ENCODE peak calls at places on chromosomes 3 and 15, in seven cellular contexts. X is colonic mucosa; E is GM13976; Q is spleen; G is CD8-positive, alpha-beta T cell; A is Peyer's patch; N is left ventricle myocardium inferior. H is an unnamed sample.
A peak's percentile ranks its signal among the peaks of the same experiment; 100 is the strongest.

GRCh38 chr3:98555025-98555379 is 23.2 kb downstream of the GPR15 start:
- DNase-seq in X (no peak), E (no peak), Q (no peak), G (no peak), A (no peak), N (no peak), H (no peak)

GRCh38 chr15:97998307-97999071 is 38.0 kb downstream of the ARRDC4 start:
- DNase-seq in X (no peak), E (no peak), Q (no peak), G (no peak), A (no peak), N (no peak), H (no peak)

GRCh38 chr3:113533534-113533892 is 1.2 kb downstream of the SIDT1 start:
- DNase-seq in X (no peak), E (peak; percentile 41), Q (no peak), G (peak; percentile 31), A (peak; percentile 67), N (no peak), H (no peak)

GRCh38 chr3:64163019-64163754 is 62.1 kb downstream of the PRICKLE2 start:
- DNase-seq in X (no peak), E (no peak), Q (no peak), G (no peak), A (no peak), N (no peak), H (peak; percentile 39)

GRCh38 chr3:133693821-133694220 is 32.1 kb upstream of the TOPBP1 start:
- DNase-seq in X (no peak), E (no peak), Q (no peak), G (no peak), A (no peak), N (no peak), H (no peak)

GRCh38 chr3:63278171-63278999 is at the start of gene SYNPR:
- DNase-seq in X (no peak), E (no peak), Q (no peak), G (no peak), A (no peak), N (no peak), H (peak; percentile 43)

GRCh38 chr3:38133209-38133556 is 3.7 kb downstream of the ACAA1 start:
- DNase-seq in X (no peak), E (no peak), Q (no peak), G (no peak), A (peak; percentile 44), N (no peak), H (no peak)

GRCh38 chr3:158486200-158486599 is 84.8 kb upstream of the MLF1 start:
- DNase-seq in X (no peak), E (no peak), Q (no peak), G (no peak), A (no peak), N (no peak), H (no peak)

GRCh38 chr3:53130179-53131135 is at the start of gene RFT1:
- DNase-seq in X (peak; percentile 99), E (peak; percentile 94), Q (peak; percentile 99), G (peak; percentile 95), A (peak; percentile 100), N (peak; percentile 99), H (peak; percentile 98)

GRCh38 chr15:55168350-55168974 is 28.3 kb downstream of the RSL24D1 start:
- DNase-seq in X (peak; percentile 42), E (peak; percentile 73), Q (peak; percentile 75), G (peak; percentile 24), A (peak; percentile 73), N (no peak), H (peak; percentile 76)

GRCh38 chr15:91235376-91235775 is 135.3 kb downstream of the SV2B start:
- DNase-seq in X (no peak), E (no peak), Q (no peak), G (no peak), A (no peak), N (no peak), H (no peak)

GRCh38 chr15:51600114-51600513 is 22.5 kb downstream of the DMXL2 start:
- DNase-seq in X (no peak), E (no peak), Q (no peak), G (no peak), A (no peak), N (no peak), H (no peak)

GRCh38 chr3:72657666-72658065 is 190.6 kb downstream of the SHQ1 start:
- DNase-seq in X (peak; percentile 21), E (peak; percentile 43), Q (no peak), G (peak; percentile 37), A (no peak), N (no peak), H (no peak)

GRCh38 chr3:143952569-143953069 is 19.0 kb upstream of the DIPK2A start:
- DNase-seq in X (no peak), E (no peak), Q (no peak), G (no peak), A (no peak), N (no peak), H (no peak)
- TF ChIP-seq CTCF in X (no peak), E (no peak), Q (no peak), G (no peak), A (no peak), N (no peak), H (no peak)

DNA sequence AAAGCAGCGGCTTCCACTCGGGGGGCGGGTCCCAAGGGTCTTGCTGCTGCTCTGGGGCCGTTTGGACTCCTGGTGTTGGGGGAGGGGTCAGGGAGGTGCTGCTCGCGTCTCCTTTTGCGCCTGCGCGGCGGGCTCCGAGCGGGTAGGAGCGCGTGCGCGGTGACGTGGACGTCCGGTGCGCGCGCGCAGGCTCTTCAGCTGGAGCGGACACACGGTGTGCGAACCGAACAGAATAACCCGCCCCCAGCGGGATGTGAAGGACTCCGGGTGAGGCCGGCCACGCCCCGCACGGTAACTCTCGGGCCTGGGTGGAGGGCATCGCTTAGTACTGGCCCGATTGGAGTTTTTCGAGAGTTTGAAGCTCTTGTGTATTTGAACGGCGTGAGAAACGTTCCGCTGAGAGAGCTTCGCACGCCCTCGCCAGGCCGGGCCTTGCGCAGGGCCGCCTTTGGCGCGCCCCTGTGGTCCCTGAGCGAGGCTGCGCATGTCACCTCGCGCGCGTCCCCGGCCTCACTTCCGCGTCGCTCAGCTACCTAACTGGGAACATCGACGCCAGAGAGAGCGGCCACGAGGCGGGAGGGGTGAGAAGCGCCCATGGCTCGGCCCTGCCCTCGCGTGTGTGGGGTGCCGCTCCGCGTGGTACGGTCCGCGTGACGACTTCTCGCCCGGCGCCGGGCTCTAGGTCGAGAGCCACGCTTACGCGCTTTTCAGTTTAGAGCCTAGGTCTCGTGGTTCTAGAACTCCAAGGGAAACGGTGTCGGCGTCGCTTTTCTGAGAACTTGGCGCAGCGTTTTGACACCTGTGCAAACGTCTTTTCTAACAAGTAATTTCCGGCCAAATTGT is at the start of gene MGA:
- DNase-seq in X (peak; percentile 90), E (peak; percentile 94), Q (peak; percentile 97), G (peak; percentile 89), A (peak; percentile 97), N (peak; percentile 91), H (peak; percentile 94)
- TF ChIP-seq CTCF in X (no peak), E (peak; percentile 21), Q (no peak), G (no peak), A (peak; percentile 26), N (no peak), H (no peak)

DNA sequence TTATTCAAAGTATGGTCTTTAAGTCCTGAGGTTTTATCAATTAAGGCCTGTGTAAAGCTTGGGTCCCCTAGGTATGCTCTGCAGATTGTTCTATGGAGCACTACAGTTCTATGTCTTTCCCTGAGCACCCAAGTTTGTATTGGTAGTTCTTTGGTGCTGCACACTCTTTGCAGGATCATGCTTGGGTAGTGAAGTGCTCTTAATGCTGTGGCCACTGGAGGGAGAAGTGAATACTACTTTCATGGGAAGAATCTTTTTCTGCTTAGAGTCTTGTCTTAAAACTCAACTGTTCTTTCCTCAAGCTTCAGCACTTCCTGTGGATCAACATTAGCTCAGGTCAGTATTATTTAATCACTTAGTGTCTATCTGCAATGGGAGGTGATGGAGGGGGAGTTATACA is 93.6 kb upstream of the CFAP20DC start:
- DNase-seq in X (no peak), E (no peak), Q (no peak), G (no peak), A (no peak), N (no peak), H (no peak)
- TF ChIP-seq CTCF in X (no peak), E (no peak), Q (no peak), G (no peak), A (no peak), N (no peak), H (no peak)

GRCh38 chr3:45761831-45762230 is 34.5 kb downstream of the SLC6A20 start:
- DNase-seq in X (no peak), E (no peak), Q (no peak), G (no peak), A (peak; percentile 31), N (no peak), H (no peak)
- TF ChIP-seq CTCF in X (no peak), E (no peak), Q (no peak), G (no peak), A (no peak), N (no peak), H (no peak)

DNA sequence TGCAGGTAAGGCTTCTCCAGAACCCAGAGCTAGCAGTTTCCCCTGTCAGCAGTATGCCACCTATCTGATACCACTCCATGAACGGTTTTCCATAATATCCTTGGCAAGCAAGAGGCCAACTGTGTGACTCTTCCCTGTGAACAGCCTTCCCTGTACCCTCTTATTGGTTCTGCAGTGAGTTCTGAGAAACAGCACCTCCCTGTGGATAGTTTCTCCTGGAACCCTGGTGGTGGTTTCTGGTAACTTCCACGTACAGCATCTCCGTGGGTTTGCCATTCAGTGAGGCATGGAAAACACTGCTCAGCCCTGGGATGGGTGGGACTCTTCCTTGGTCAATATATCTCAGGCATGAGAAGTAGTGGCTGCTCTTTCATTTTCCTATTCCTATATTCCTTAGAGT is 19.4 kb upstream of the SERPINI2 start:
- DNase-seq in X (no peak), E (no peak), Q (no peak), G (no peak), A (no peak), N (no peak), H (no peak)
- TF ChIP-seq CTCF in X (no peak), E (no peak), Q (no peak), G (no peak), A (peak; percentile 14), N (no peak), H (peak; percentile 40)

GRCh38 chr3:33314993-33315392 is 37.8 kb downstream of the FBXL2 start:
- DNase-seq in X (no peak), E (no peak), Q (no peak), G (no peak), A (no peak), N (no peak), H (no peak)

GRCh38 chr3:33313331-33313730 is 36.1 kb downstream of the FBXL2 start:
- DNase-seq in X (no peak), E (no peak), Q (no peak), G (no peak), A (no peak), N (no peak), H (no peak)

GRCh38 chr3:33315826-33316225 is 38.6 kb downstream of the FBXL2 start:
- DNase-seq in X (no peak), E (no peak), Q (no peak), G (no peak), A (no peak), N (no peak), H (no peak)

GRCh38 chr3:33317963-33318708 is 40.9 kb downstream of the FBXL2 start:
- DNase-seq in X (no peak), E (no peak), Q (no peak), G (no peak), A (no peak), N (no peak), H (no peak)

GRCh38 chr3:33318709-33319380 is 41.6 kb downstream of the FBXL2 start:
- DNase-seq in X (no peak), E (no peak), Q (no peak), G (no peak), A (no peak), N (no peak), H (no peak)
- TF ChIP-seq CTCF in X (no peak), E (no peak), Q (no peak), G (no peak), A (no peak), N (peak; percentile 24), H (no peak)